ENCODE peak calls at places on chromosomes 7 and 10, in seven cellular contexts. U is astrocyte of the spinal cord; S is posterior cingulate gyrus; O is iPS-NIHi11; Q is effector memory CD4-positive, alpha-beta T cell; I is HCT116; X is AG04450. E is an unnamed sample.

GRCh38 chr10:116197961-116198360 is 75.0 kb downstream of the GFRA1 start:
- DNase-seq in U (no peak), S (no peak), O (no peak), Q (no peak), I (no peak), X (no peak), E (no peak)

GRCh38 chr7:157037028-157037427 is 26.6 kb upstream of the MNX1 start:
- DNase-seq in U (no peak), S (no peak), O (no peak), Q (no peak), I (no peak), X (no peak), E (no peak)

GRCh38 chr10:118204292-118204943 is 137.7 kb downstream of the FAM204A start:
- DNase-seq in U (no peak), S (no peak), O (no peak), Q (no peak), I (no peak), X (no peak), E (no peak)

GRCh38 chr7:136134503-136134902 is 157.3 kb upstream of the MTPN start:
- DNase-seq in U (peak), S (no peak), O (no peak), Q (no peak), I (no peak), X (no peak), E (no peak)

GRCh38 chr10:34018129-34018528 is 683.7 kb upstream of the NRP1 start:
- DNase-seq in U (no peak), S (no peak), O (no peak), Q (no peak), I (no peak), X (no peak), E (no peak)

GRCh38 chr7:102236592-102237287 is 49.9 kb upstream of the SH2B2 start:
- DNase-seq in U (peak), S (peak), O (peak), Q (peak), I (peak), X (peak), E (peak)

GRCh38 chr10:110010076-110011069 is 2.6 kb downstream of the ADD3 start:
- DNase-seq in U (no peak), S (no peak), O (no peak), Q (peak), I (no peak), X (no peak), E (no peak)

GRCh38 chr10:21406595-21407218 is 118.8 kb downstream of the SKIDA1 start:
- DNase-seq in U (peak), S (no peak), O (no peak), Q (no peak), I (no peak), X (no peak), E (no peak)

GRCh38 chr10:125218967-125219366 is 58.6 kb upstream of the CTBP2 start:
- DNase-seq in U (no peak), S (no peak), O (no peak), Q (no peak), I (no peak), X (no peak), E (no peak)

GRCh38 chr7:45716380-45717203 is 142.4 kb downstream of the ADCY1 start:
- DNase-seq in U (no peak), S (no peak), O (no peak), Q (no peak), I (no peak), X (no peak), E (no peak)